ENCODE peak calls at places on chromosomes 11 and 22, in four cellular contexts. M, V, D and X are unnamed samples.

GRCh38 chr22:29469755-29470154 is 10.3 kb upstream of the NEFH start:
- DNase-seq in M (no peak), D (no peak), V (no peak), X (no peak)

GRCh38 chr11:75591371-75591770 is 29.3 kb downstream of the SERPINH1 start:
- DNase-seq in M (no peak), D (no peak), V (no peak), X (no peak)

GRCh38 chr11:8357891-8358566 is 94.4 kb upstream of the LMO1 start:
- DNase-seq in M (no peak), V (no peak), D (no peak), X (no peak)

GRCh38 chr11:1052133-1053011 is 15.9 kb upstream of the MUC6 start:
- DNase-seq in V (peak), M (no peak), D (no peak), X (no peak)

GRCh38 chr11:71451596-71452353 is 1.2 kb upstream of the NADSYN1 start:
- DNase-seq in M (no peak), D (no peak), V (peak), X (no peak)

GRCh38 chr11:84069048-84069447 is 782.9 kb upstream of the CCDC90B start:
- DNase-seq in D (no peak), M (no peak), V (no peak), X (no peak)

GRCh38 chr11:68461284-68461861 is 821 bp downstream of the PPP6R3 start:
- DNase-seq in V (no peak), M (no peak), D (no peak), X (peak)

GRCh38 chr11:4048340-4048739 is 46.3 kb upstream of the RRM1 start:
- DNase-seq in V (no peak), M (no peak), D (peak), X (no peak)

GRCh38 chr22:19849800-19850481 is 4.7 kb downstream of the GNB1L start:
- DNase-seq in D (no peak), M (no peak), V (no peak), X (no peak)